ENCODE peak calls at places on chromosome 15, in ten cellular contexts. One of them, this sample, is unnamed.

GRCh38 chr15:69468241-69469121 is 15.9 kb downstream of the RPLP1 start:
- DNase-seq in esophagus muscularis mucosa: no peak
- DNase-seq in GM12891: no peak
- DNase-seq in GM23338: no peak
- DNase-seq in GM12892: no peak
- DNase-seq in stomach: peak
- DNase-seq in transverse colon: peak
- DNase-seq in breast epithelium: peak
- DNase-seq in HL-60: peak
- DNase-seq in GM12878: no peak
- DNase-seq in this sample: no peak

GRCh38 chr15:59298255-59298856 is 74.3 kb downstream of the MYO1E start:
- DNase-seq in esophagus muscularis mucosa: no peak
- DNase-seq in GM12891: peak
- DNase-seq in GM23338: no peak
- DNase-seq in GM12892: peak
- DNase-seq in stomach: no peak
- DNase-seq in transverse colon: no peak
- DNase-seq in breast epithelium: no peak
- DNase-seq in HL-60: no peak
- DNase-seq in GM12878: peak
- DNase-seq in this sample: no peak

GRCh38 chr15:55734641-55735040 is 8.3 kb downstream of the PRTG start:
- DNase-seq in esophagus muscularis mucosa: no peak
- DNase-seq in GM12891: no peak
- DNase-seq in GM23338: no peak
- DNase-seq in GM12892: no peak
- DNase-seq in stomach: no peak
- DNase-seq in transverse colon: no peak
- DNase-seq in breast epithelium: no peak
- DNase-seq in HL-60: no peak
- DNase-seq in GM12878: no peak
- DNase-seq in this sample: no peak

GRCh38 chr15:77527164-77527778 is 105.4 kb downstream of the LINGO1 start:
- DNase-seq in esophagus muscularis mucosa: no peak
- DNase-seq in GM12891: no peak
- DNase-seq in GM23338: peak
- DNase-seq in GM12892: no peak
- DNase-seq in stomach: peak
- DNase-seq in transverse colon: no peak
- DNase-seq in breast epithelium: no peak
- DNase-seq in HL-60: no peak
- DNase-seq in GM12878: no peak
- DNase-seq in this sample: peak

GRCh38 chr15:67184208-67184925 is 70.1 kb downstream of the AAGAB start:
- DNase-seq in esophagus muscularis mucosa: no peak
- DNase-seq in GM12891: no peak
- DNase-seq in GM23338: no peak
- DNase-seq in GM12892: no peak
- DNase-seq in stomach: no peak
- DNase-seq in transverse colon: no peak
- DNase-seq in breast epithelium: no peak
- DNase-seq in HL-60: no peak
- DNase-seq in GM12878: no peak
- DNase-seq in this sample: peak

GRCh38 chr15:31435891-31436628 is 109.4 kb downstream of the KLF13 start:
- DNase-seq in esophagus muscularis mucosa: no peak
- DNase-seq in GM12891: no peak
- DNase-seq in GM23338: no peak
- DNase-seq in GM12892: no peak
- DNase-seq in stomach: no peak
- DNase-seq in transverse colon: no peak
- DNase-seq in breast epithelium: no peak
- DNase-seq in HL-60: peak
- DNase-seq in GM12878: no peak
- DNase-seq in this sample: peak

GRCh38 chr15:100934735-100935134 is 15.6 kb downstream of the LRRK1 start:
- DNase-seq in esophagus muscularis mucosa: no peak
- DNase-seq in GM12891: no peak
- DNase-seq in GM23338: peak
- DNase-seq in GM12892: no peak
- DNase-seq in stomach: no peak
- DNase-seq in transverse colon: no peak
- DNase-seq in breast epithelium: no peak
- DNase-seq in HL-60: peak
- DNase-seq in GM12878: no peak
- DNase-seq in this sample: no peak

GRCh38 chr15:62904041-62904440 is 138.5 kb upstream of the TPM1 start:
- DNase-seq in esophagus muscularis mucosa: no peak
- DNase-seq in GM12891: no peak
- DNase-seq in GM23338: no peak
- DNase-seq in GM12892: no peak
- DNase-seq in stomach: no peak
- DNase-seq in transverse colon: no peak
- DNase-seq in breast epithelium: no peak
- DNase-seq in HL-60: no peak
- DNase-seq in GM12878: no peak
- DNase-seq in this sample: no peak

GRCh38 chr15:68184616-68185470 is 20.3 kb downstream of the CALML4 start:
- DNase-seq in esophagus muscularis mucosa: no peak
- DNase-seq in GM12891: no peak
- DNase-seq in GM23338: no peak
- DNase-seq in GM12892: no peak
- DNase-seq in stomach: no peak
- DNase-seq in transverse colon: no peak
- DNase-seq in breast epithelium: no peak
- DNase-seq in HL-60: peak
- DNase-seq in GM12878: no peak
- DNase-seq in this sample: no peak

GRCh38 chr15:74982183-74982582 is 13.2 kb upstream of the SCAMP5 start:
- DNase-seq in esophagus muscularis mucosa: no peak
- DNase-seq in GM12891: no peak
- DNase-seq in GM23338: no peak
- DNase-seq in GM12892: no peak
- DNase-seq in stomach: no peak
- DNase-seq in transverse colon: no peak
- DNase-seq in breast epithelium: no peak
- DNase-seq in HL-60: no peak
- DNase-seq in GM12878: no peak
- DNase-seq in this sample: peak

DNA sequence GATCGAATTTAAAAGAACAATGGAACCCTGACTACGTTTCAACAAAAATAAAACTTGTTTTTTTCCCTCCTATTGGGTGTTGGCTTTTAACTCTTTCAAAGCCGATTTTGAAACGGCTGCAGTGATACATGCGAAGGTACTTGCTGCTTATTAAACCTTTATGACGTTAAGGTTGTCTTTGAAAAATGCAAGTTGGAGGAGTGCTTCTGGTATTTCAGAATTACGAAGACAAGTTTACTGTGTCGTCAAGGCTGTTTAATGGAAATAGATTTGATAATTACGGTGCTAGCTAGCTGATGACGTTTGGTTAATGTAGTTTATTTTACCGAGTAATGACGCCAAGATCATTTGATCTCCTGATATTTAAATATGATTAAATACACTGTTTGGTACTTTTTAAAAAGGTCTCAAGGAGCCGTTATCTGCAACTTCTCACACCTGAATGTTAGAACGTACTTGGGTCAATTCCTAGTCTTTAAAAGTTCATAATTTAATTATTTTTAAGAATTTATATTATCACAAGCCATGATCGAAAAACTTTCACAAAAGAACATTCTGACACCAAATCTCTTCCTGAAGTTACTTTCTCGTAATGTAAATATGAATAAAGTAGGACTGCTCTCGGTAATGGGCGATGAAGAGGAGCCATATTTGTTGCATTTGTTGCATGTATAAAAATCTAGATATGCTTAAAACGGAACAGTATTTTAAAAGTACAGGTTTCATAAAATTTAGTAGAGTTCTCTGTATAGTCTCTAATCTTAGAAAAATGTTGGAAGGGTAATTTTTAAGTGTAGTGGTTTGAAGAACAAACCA is 16.3 kb upstream of the CHD2 start:
- DNase-seq in esophagus muscularis mucosa: no peak
- DNase-seq in GM12891: no peak
- DNase-seq in GM23338: peak
- DNase-seq in GM12892: no peak
- DNase-seq in stomach: no peak
- DNase-seq in transverse colon: no peak
- DNase-seq in breast epithelium: no peak
- DNase-seq in HL-60: no peak
- DNase-seq in GM12878: no peak
- DNase-seq in this sample: no peak
- TF ChIP-seq POLR2AphosphoS5 in esophagus muscularis mucosa: peak
- TF ChIP-seq POLR2AphosphoS5 in GM12891: no peak
- TF ChIP-seq POLR2AphosphoS5 in GM23338: no peak
- TF ChIP-seq POLR2AphosphoS5 in GM12892: no peak
- TF ChIP-seq POLR2AphosphoS5 in stomach: no peak
- TF ChIP-seq POLR2AphosphoS5 in transverse colon: no peak
- TF ChIP-seq POLR2AphosphoS5 in breast epithelium: peak
- TF ChIP-seq POLR2AphosphoS5 in HL-60: no peak
- TF ChIP-seq POLR2AphosphoS5 in GM12878: no peak
- TF ChIP-seq POLR2AphosphoS5 in this sample: no peak

GRCh38 chr15:70494529-70494860 is 268.9 kb downstream of the UACA start:
- DNase-seq in esophagus muscularis mucosa: no peak
- DNase-seq in GM12891: no peak
- DNase-seq in GM23338: no peak
- DNase-seq in GM12892: no peak
- DNase-seq in stomach: no peak
- DNase-seq in transverse colon: no peak
- DNase-seq in breast epithelium: no peak
- DNase-seq in HL-60: no peak
- DNase-seq in GM12878: no peak
- DNase-seq in this sample: peak

GRCh38 chr15:70493376-70493775 is 270.0 kb downstream of the UACA start:
- DNase-seq in esophagus muscularis mucosa: no peak
- DNase-seq in GM12891: no peak
- DNase-seq in GM23338: no peak
- DNase-seq in GM12892: no peak
- DNase-seq in stomach: no peak
- DNase-seq in transverse colon: no peak
- DNase-seq in breast epithelium: no peak
- DNase-seq in HL-60: no peak
- DNase-seq in GM12878: no peak
- DNase-seq in this sample: no peak

GRCh38 chr15:70493787-70494514 is 269.4 kb downstream of the UACA start:
- DNase-seq in esophagus muscularis mucosa: no peak
- DNase-seq in GM12891: no peak
- DNase-seq in GM23338: no peak
- DNase-seq in GM12892: no peak
- DNase-seq in stomach: no peak
- DNase-seq in transverse colon: no peak
- DNase-seq in breast epithelium: no peak
- DNase-seq in HL-60: no peak
- DNase-seq in GM12878: no peak
- DNase-seq in this sample: peak

GRCh38 chr15:70495988-70496387 is 267.4 kb downstream of the UACA start:
- DNase-seq in esophagus muscularis mucosa: no peak
- DNase-seq in GM12891: no peak
- DNase-seq in GM23338: no peak
- DNase-seq in GM12892: no peak
- DNase-seq in stomach: no peak
- DNase-seq in transverse colon: no peak
- DNase-seq in breast epithelium: no peak
- DNase-seq in HL-60: no peak
- DNase-seq in GM12878: no peak
- DNase-seq in this sample: peak

GRCh38 chr15:70494861-70495571 is 268.3 kb downstream of the UACA start:
- DNase-seq in esophagus muscularis mucosa: no peak
- DNase-seq in GM12891: no peak
- DNase-seq in GM23338: no peak
- DNase-seq in GM12892: no peak
- DNase-seq in stomach: no peak
- DNase-seq in transverse colon: no peak
- DNase-seq in breast epithelium: no peak
- DNase-seq in HL-60: no peak
- DNase-seq in GM12878: no peak
- DNase-seq in this sample: peak
- TF ChIP-seq POLR2AphosphoS5 in esophagus muscularis mucosa: no peak
- TF ChIP-seq POLR2AphosphoS5 in GM12891: no peak
- TF ChIP-seq POLR2AphosphoS5 in GM23338: no peak
- TF ChIP-seq POLR2AphosphoS5 in GM12892: no peak
- TF ChIP-seq POLR2AphosphoS5 in stomach: peak
- TF ChIP-seq POLR2AphosphoS5 in transverse colon: no peak
- TF ChIP-seq POLR2AphosphoS5 in breast epithelium: no peak
- TF ChIP-seq POLR2AphosphoS5 in HL-60: no peak
- TF ChIP-seq POLR2AphosphoS5 in GM12878: no peak
- TF ChIP-seq POLR2AphosphoS5 in this sample: no peak

DNA sequence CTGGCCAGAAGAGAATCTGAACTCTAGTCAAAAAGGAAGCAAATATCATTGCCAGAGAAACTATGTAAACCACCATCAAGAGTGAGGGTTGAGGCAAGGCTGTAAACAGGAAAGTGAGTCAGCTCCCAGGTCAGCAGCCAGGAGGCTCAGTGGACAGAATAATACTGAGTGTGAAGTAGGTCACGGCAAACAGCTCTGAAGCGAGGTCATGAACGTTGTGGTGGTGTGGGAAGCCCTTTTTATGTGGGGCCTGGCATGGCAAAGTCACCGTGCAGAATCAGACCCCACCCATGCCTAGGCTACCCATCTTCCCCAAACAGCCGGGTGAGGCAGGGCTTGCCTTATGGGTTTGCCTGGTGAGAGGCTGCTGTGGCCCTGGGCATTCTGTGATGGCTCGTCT is 43.9 kb downstream of the THBS1 start:
- DNase-seq in esophagus muscularis mucosa: no peak
- DNase-seq in GM12891: no peak
- DNase-seq in GM23338: no peak
- DNase-seq in GM12892: no peak
- DNase-seq in stomach: peak
- DNase-seq in transverse colon: peak
- DNase-seq in breast epithelium: peak
- DNase-seq in HL-60: no peak
- DNase-seq in GM12878: peak
- DNase-seq in this sample: peak
- TF ChIP-seq POLR2AphosphoS5 in esophagus muscularis mucosa: peak
- TF ChIP-seq POLR2AphosphoS5 in GM12891: no peak
- TF ChIP-seq POLR2AphosphoS5 in GM23338: no peak
- TF ChIP-seq POLR2AphosphoS5 in GM12892: no peak
- TF ChIP-seq POLR2AphosphoS5 in stomach: peak
- TF ChIP-seq POLR2AphosphoS5 in transverse colon: peak
- TF ChIP-seq POLR2AphosphoS5 in breast epithelium: peak
- TF ChIP-seq POLR2AphosphoS5 in HL-60: no peak
- TF ChIP-seq POLR2AphosphoS5 in GM12878: no peak
- TF ChIP-seq POLR2AphosphoS5 in this sample: peak

DNA sequence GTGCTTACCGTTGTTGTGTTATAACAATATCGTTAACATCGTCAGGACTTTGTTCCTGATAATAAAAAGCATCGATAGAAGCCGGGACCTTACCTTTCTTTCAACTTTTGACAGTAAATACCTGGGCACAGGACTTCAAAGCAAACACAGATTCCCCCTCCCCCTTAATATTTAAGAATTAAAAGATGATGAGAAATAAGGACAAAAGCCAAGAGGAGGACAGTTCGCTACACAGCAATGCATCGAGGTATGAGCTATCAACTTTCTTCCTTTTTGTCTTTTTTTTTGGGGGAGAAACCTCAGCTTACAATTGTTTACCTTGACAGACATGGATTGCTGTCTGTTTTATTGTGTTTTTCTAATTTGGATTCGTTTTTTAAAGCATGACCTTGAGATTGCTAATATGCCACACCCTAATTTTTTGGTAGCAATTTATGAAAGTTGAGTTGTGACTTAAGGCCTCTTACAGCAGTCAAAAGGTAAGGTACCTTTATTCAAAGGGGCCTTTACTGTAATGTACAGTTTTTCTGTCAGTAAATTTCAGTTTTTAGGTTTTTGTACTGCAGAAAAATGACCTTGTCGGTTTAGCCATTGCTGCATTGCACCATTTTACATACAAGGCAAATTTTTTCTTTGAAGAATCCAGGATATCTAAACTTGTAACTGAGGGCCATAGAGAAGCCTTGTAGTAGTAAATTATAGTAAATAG is 1.1 kb downstream of the CHD2 start:
- DNase-seq in esophagus muscularis mucosa: no peak
- DNase-seq in GM12891: no peak
- DNase-seq in GM23338: no peak
- DNase-seq in GM12892: no peak
- DNase-seq in stomach: no peak
- DNase-seq in transverse colon: no peak
- DNase-seq in breast epithelium: no peak
- DNase-seq in HL-60: no peak
- DNase-seq in GM12878: no peak
- DNase-seq in this sample: no peak
- TF ChIP-seq POLR2AphosphoS5 in esophagus muscularis mucosa: no peak
- TF ChIP-seq POLR2AphosphoS5 in GM12891: peak
- TF ChIP-seq POLR2AphosphoS5 in GM23338: no peak
- TF ChIP-seq POLR2AphosphoS5 in GM12892: no peak
- TF ChIP-seq POLR2AphosphoS5 in stomach: no peak
- TF ChIP-seq POLR2AphosphoS5 in transverse colon: peak
- TF ChIP-seq POLR2AphosphoS5 in breast epithelium: no peak
- TF ChIP-seq POLR2AphosphoS5 in HL-60: no peak
- TF ChIP-seq POLR2AphosphoS5 in GM12878: peak
- TF ChIP-seq POLR2AphosphoS5 in this sample: no peak

This sample was measured in spleen.